ENCODE peak calls at places on chromosomes 16 and 17, in eight cellular contexts. One of them, this sample, is unnamed.

GRCh38 chr16:25177831-25178688 is 38.7 kb upstream of the AQP8 start:
- DNase-seq in stimulated activated CD8-positive, alpha-beta memory T cell treated with anti-CD3 and anti-CD28 coated beads, Interleukin-12 subunit alpha, Interleukin-12 subunit beta, amount 100 ng/mL, for 1 hour: no peak
- DNase-seq in NCI-H1694: no peak
- DNase-seq in activated T-cell treated with anti-CD3 and anti-CD28 coated beads for 48 hours: no peak
- DNase-seq in cardiac fibroblast: no peak
- DNase-seq in ELF-1: no peak
- DNase-seq in mesendoderm: no peak
- DNase-seq in SW 1271: no peak
- DNase-seq in this sample: no peak

GRCh38 chr16:705748-706188 is at the start of gene FBXL16:
- DNase-seq in mesendoderm: no peak
- DNase-seq in NCI-H1694: no peak
- DNase-seq in activated T-cell treated with anti-CD3 and anti-CD28 coated beads for 48 hours: no peak
- DNase-seq in SW 1271: no peak
- DNase-seq in ELF-1: no peak
- DNase-seq in cardiac fibroblast: no peak
- DNase-seq in stimulated activated CD8-positive, alpha-beta memory T cell treated with anti-CD3 and anti-CD28 coated beads, Interleukin-12 subunit alpha, Interleukin-12 subunit beta, amount 100 ng/mL, for 1 hour: no peak
- DNase-seq in this sample: peak

GRCh38 chr16:1786242-1787055 is 3.7 kb downstream of the NUBP2 start:
- DNase-seq in SW 1271: no peak
- DNase-seq in NCI-H1694: no peak
- DNase-seq in stimulated activated CD8-positive, alpha-beta memory T cell treated with anti-CD3 and anti-CD28 coated beads, Interleukin-12 subunit alpha, Interleukin-12 subunit beta, amount 100 ng/mL, for 1 hour: no peak
- DNase-seq in ELF-1: no peak
- DNase-seq in mesendoderm: no peak
- DNase-seq in cardiac fibroblast: no peak
- DNase-seq in activated T-cell treated with anti-CD3 and anti-CD28 coated beads for 48 hours: no peak
- DNase-seq in this sample: peak

GRCh38 chr17:1137465-1137894 is 42.3 kb downstream of the ABR start:
- DNase-seq in ELF-1: peak
- DNase-seq in stimulated activated CD8-positive, alpha-beta memory T cell treated with anti-CD3 and anti-CD28 coated beads, Interleukin-12 subunit alpha, Interleukin-12 subunit beta, amount 100 ng/mL, for 1 hour: no peak
- DNase-seq in activated T-cell treated with anti-CD3 and anti-CD28 coated beads for 48 hours: no peak
- DNase-seq in cardiac fibroblast: peak
- DNase-seq in NCI-H1694: no peak
- DNase-seq in mesendoderm: peak
- DNase-seq in SW 1271: no peak
- DNase-seq in this sample: no peak

GRCh38 chr17:63986842-63987615 is 11.1 kb upstream of the PRR29 start:
- DNase-seq in mesendoderm: no peak
- DNase-seq in cardiac fibroblast: no peak
- DNase-seq in stimulated activated CD8-positive, alpha-beta memory T cell treated with anti-CD3 and anti-CD28 coated beads, Interleukin-12 subunit alpha, Interleukin-12 subunit beta, amount 100 ng/mL, for 1 hour: no peak
- DNase-seq in activated T-cell treated with anti-CD3 and anti-CD28 coated beads for 48 hours: no peak
- DNase-seq in ELF-1: no peak
- DNase-seq in SW 1271: no peak
- DNase-seq in NCI-H1694: no peak
- DNase-seq in this sample: no peak

GRCh38 chr17:67532326-67532871 is 155.3 kb downstream of the PITPNC1 start:
- DNase-seq in mesendoderm: no peak
- DNase-seq in stimulated activated CD8-positive, alpha-beta memory T cell treated with anti-CD3 and anti-CD28 coated beads, Interleukin-12 subunit alpha, Interleukin-12 subunit beta, amount 100 ng/mL, for 1 hour: no peak
- DNase-seq in activated T-cell treated with anti-CD3 and anti-CD28 coated beads for 48 hours: no peak
- DNase-seq in NCI-H1694: peak
- DNase-seq in ELF-1: no peak
- DNase-seq in cardiac fibroblast: no peak
- DNase-seq in SW 1271: no peak
- DNase-seq in this sample: no peak

GRCh38 chr16:81273223-81273940 is 34.9 kb downstream of the BCO1 start:
- DNase-seq in ELF-1: no peak
- DNase-seq in activated T-cell treated with anti-CD3 and anti-CD28 coated beads for 48 hours: no peak
- DNase-seq in stimulated activated CD8-positive, alpha-beta memory T cell treated with anti-CD3 and anti-CD28 coated beads, Interleukin-12 subunit alpha, Interleukin-12 subunit beta, amount 100 ng/mL, for 1 hour: no peak
- DNase-seq in mesendoderm: no peak
- DNase-seq in cardiac fibroblast: no peak
- DNase-seq in SW 1271: no peak
- DNase-seq in NCI-H1694: no peak
- DNase-seq in this sample: no peak

GRCh38 chr17:70308619-70309018 is 139.3 kb downstream of the KCNJ2 start:
- DNase-seq in stimulated activated CD8-positive, alpha-beta memory T cell treated with anti-CD3 and anti-CD28 coated beads, Interleukin-12 subunit alpha, Interleukin-12 subunit beta, amount 100 ng/mL, for 1 hour: no peak
- DNase-seq in cardiac fibroblast: no peak
- DNase-seq in activated T-cell treated with anti-CD3 and anti-CD28 coated beads for 48 hours: no peak
- DNase-seq in mesendoderm: no peak
- DNase-seq in ELF-1: no peak
- DNase-seq in SW 1271: no peak
- DNase-seq in NCI-H1694: no peak
- DNase-seq in this sample: no peak

GRCh38 chr16:52547001-52547833 is at the start of gene TOX3:
- DNase-seq in activated T-cell treated with anti-CD3 and anti-CD28 coated beads for 48 hours: no peak
- DNase-seq in SW 1271: no peak
- DNase-seq in ELF-1: peak
- DNase-seq in cardiac fibroblast: no peak
- DNase-seq in NCI-H1694: no peak
- DNase-seq in mesendoderm: peak
- DNase-seq in stimulated activated CD8-positive, alpha-beta memory T cell treated with anti-CD3 and anti-CD28 coated beads, Interleukin-12 subunit alpha, Interleukin-12 subunit beta, amount 100 ng/mL, for 1 hour: no peak
- DNase-seq in this sample: peak

GRCh38 chr17:83091257-83092141 is 12.1 kb downstream of the METRNL start:
- DNase-seq in ELF-1: no peak
- DNase-seq in cardiac fibroblast: no peak
- DNase-seq in mesendoderm: no peak
- DNase-seq in activated T-cell treated with anti-CD3 and anti-CD28 coated beads for 48 hours: no peak
- DNase-seq in NCI-H1694: no peak
- DNase-seq in SW 1271: no peak
- DNase-seq in stimulated activated CD8-positive, alpha-beta memory T cell treated with anti-CD3 and anti-CD28 coated beads, Interleukin-12 subunit alpha, Interleukin-12 subunit beta, amount 100 ng/mL, for 1 hour: no peak
- DNase-seq in this sample: peak

GRCh38 chr17:66115246-66115645 is 76.7 kb downstream of the CEP112 start:
- DNase-seq in ELF-1: no peak
- DNase-seq in NCI-H1694: no peak
- DNase-seq in activated T-cell treated with anti-CD3 and anti-CD28 coated beads for 48 hours: no peak
- DNase-seq in mesendoderm: no peak
- DNase-seq in stimulated activated CD8-positive, alpha-beta memory T cell treated with anti-CD3 and anti-CD28 coated beads, Interleukin-12 subunit alpha, Interleukin-12 subunit beta, amount 100 ng/mL, for 1 hour: no peak
- DNase-seq in cardiac fibroblast: peak
- DNase-seq in SW 1271: no peak
- DNase-seq in this sample: no peak

GRCh38 chr17:9002610-9003354 is 18.5 kb upstream of the NTN1 start:
- DNase-seq in NCI-H1694: no peak
- DNase-seq in ELF-1: peak
- DNase-seq in cardiac fibroblast: no peak
- DNase-seq in SW 1271: no peak
- DNase-seq in mesendoderm: peak
- DNase-seq in activated T-cell treated with anti-CD3 and anti-CD28 coated beads for 48 hours: no peak
- DNase-seq in stimulated activated CD8-positive, alpha-beta memory T cell treated with anti-CD3 and anti-CD28 coated beads, Interleukin-12 subunit alpha, Interleukin-12 subunit beta, amount 100 ng/mL, for 1 hour: no peak
- DNase-seq in this sample: peak

GRCh38 chr17:56978441-56979090 is 635 bp downstream of the SCPEP1 start:
- DNase-seq in NCI-H1694: no peak
- DNase-seq in SW 1271: no peak
- DNase-seq in ELF-1: peak
- DNase-seq in activated T-cell treated with anti-CD3 and anti-CD28 coated beads for 48 hours: no peak
- DNase-seq in mesendoderm: peak
- DNase-seq in cardiac fibroblast: peak
- DNase-seq in stimulated activated CD8-positive, alpha-beta memory T cell treated with anti-CD3 and anti-CD28 coated beads, Interleukin-12 subunit alpha, Interleukin-12 subunit beta, amount 100 ng/mL, for 1 hour: no peak
- DNase-seq in this sample: peak

GRCh38 chr16:27365142-27366089 is 36.6 kb upstream of the IL21R start:
- DNase-seq in stimulated activated CD8-positive, alpha-beta memory T cell treated with anti-CD3 and anti-CD28 coated beads, Interleukin-12 subunit alpha, Interleukin-12 subunit beta, amount 100 ng/mL, for 1 hour: no peak
- DNase-seq in NCI-H1694: no peak
- DNase-seq in activated T-cell treated with anti-CD3 and anti-CD28 coated beads for 48 hours: no peak
- DNase-seq in ELF-1: peak
- DNase-seq in mesendoderm: peak
- DNase-seq in SW 1271: peak
- DNase-seq in cardiac fibroblast: peak
- DNase-seq in this sample: no peak

GRCh38 chr16:89639385-89639784 is 18.1 kb downstream of the CHMP1A start:
- DNase-seq in SW 1271: no peak
- DNase-seq in ELF-1: no peak
- DNase-seq in mesendoderm: no peak
- DNase-seq in stimulated activated CD8-positive, alpha-beta memory T cell treated with anti-CD3 and anti-CD28 coated beads, Interleukin-12 subunit alpha, Interleukin-12 subunit beta, amount 100 ng/mL, for 1 hour: no peak
- DNase-seq in NCI-H1694: no peak
- DNase-seq in activated T-cell treated with anti-CD3 and anti-CD28 coated beads for 48 hours: no peak
- DNase-seq in cardiac fibroblast: no peak
- DNase-seq in this sample: no peak

GRCh38 chr16:19502395-19503131 is 19.3 kb downstream of the GDE1 start:
- DNase-seq in mesendoderm: peak
- DNase-seq in SW 1271: no peak
- DNase-seq in stimulated activated CD8-positive, alpha-beta memory T cell treated with anti-CD3 and anti-CD28 coated beads, Interleukin-12 subunit alpha, Interleukin-12 subunit beta, amount 100 ng/mL, for 1 hour: peak
- DNase-seq in cardiac fibroblast: peak
- DNase-seq in NCI-H1694: peak
- DNase-seq in activated T-cell treated with anti-CD3 and anti-CD28 coated beads for 48 hours: peak
- DNase-seq in ELF-1: peak
- DNase-seq in this sample: peak

GRCh38 chr16:88342491-88342890 is 40.3 kb upstream of the ZNF469 start:
- DNase-seq in SW 1271: no peak
- DNase-seq in mesendoderm: no peak
- DNase-seq in activated T-cell treated with anti-CD3 and anti-CD28 coated beads for 48 hours: no peak
- DNase-seq in ELF-1: no peak
- DNase-seq in NCI-H1694: no peak
- DNase-seq in cardiac fibroblast: no peak
- DNase-seq in stimulated activated CD8-positive, alpha-beta memory T cell treated with anti-CD3 and anti-CD28 coated beads, Interleukin-12 subunit alpha, Interleukin-12 subunit beta, amount 100 ng/mL, for 1 hour: no peak
- DNase-seq in this sample: no peak

GRCh38 chr17:44970136-44970737 is 2.1 kb upstream of the C1QL1 start:
- DNase-seq in ELF-1: peak
- DNase-seq in stimulated activated CD8-positive, alpha-beta memory T cell treated with anti-CD3 and anti-CD28 coated beads, Interleukin-12 subunit alpha, Interleukin-12 subunit beta, amount 100 ng/mL, for 1 hour: no peak
- DNase-seq in SW 1271: no peak
- DNase-seq in mesendoderm: peak
- DNase-seq in cardiac fibroblast: no peak
- DNase-seq in NCI-H1694: peak
- DNase-seq in activated T-cell treated with anti-CD3 and anti-CD28 coated beads for 48 hours: no peak
- DNase-seq in this sample: peak

GRCh38 chr17:74654742-74655141 is 31.2 kb upstream of the CD300E start:
- DNase-seq in mesendoderm: no peak
- DNase-seq in cardiac fibroblast: no peak
- DNase-seq in ELF-1: peak
- DNase-seq in activated T-cell treated with anti-CD3 and anti-CD28 coated beads for 48 hours: no peak
- DNase-seq in NCI-H1694: no peak
- DNase-seq in stimulated activated CD8-positive, alpha-beta memory T cell treated with anti-CD3 and anti-CD28 coated beads, Interleukin-12 subunit alpha, Interleukin-12 subunit beta, amount 100 ng/mL, for 1 hour: no peak
- DNase-seq in SW 1271: no peak
- DNase-seq in this sample: no peak

GRCh38 chr16:57624044-57624688 is 4.3 kb upstream of the ADGRG1 start:
- DNase-seq in ELF-1: peak
- DNase-seq in activated T-cell treated with anti-CD3 and anti-CD28 coated beads for 48 hours: no peak
- DNase-seq in mesendoderm: peak
- DNase-seq in cardiac fibroblast: peak
- DNase-seq in stimulated activated CD8-positive, alpha-beta memory T cell treated with anti-CD3 and anti-CD28 coated beads, Interleukin-12 subunit alpha, Interleukin-12 subunit beta, amount 100 ng/mL, for 1 hour: no peak
- DNase-seq in NCI-H1694: no peak
- DNase-seq in SW 1271: no peak
- DNase-seq in this sample: no peak

GRCh38 chr17:47276868-47277267 is 23.2 kb downstream of the ITGB3 start:
- DNase-seq in ELF-1: peak
- DNase-seq in cardiac fibroblast: peak
- DNase-seq in SW 1271: no peak
- DNase-seq in activated T-cell treated with anti-CD3 and anti-CD28 coated beads for 48 hours: no peak
- DNase-seq in mesendoderm: peak
- DNase-seq in stimulated activated CD8-positive, alpha-beta memory T cell treated with anti-CD3 and anti-CD28 coated beads, Interleukin-12 subunit alpha, Interleukin-12 subunit beta, amount 100 ng/mL, for 1 hour: no peak
- DNase-seq in NCI-H1694: peak
- DNase-seq in this sample: peak

GRCh38 chr17:7328840-7329359 is at the start of gene NEURL4:
- DNase-seq in ELF-1: peak
- DNase-seq in SW 1271: no peak
- DNase-seq in stimulated activated CD8-positive, alpha-beta memory T cell treated with anti-CD3 and anti-CD28 coated beads, Interleukin-12 subunit alpha, Interleukin-12 subunit beta, amount 100 ng/mL, for 1 hour: no peak
- DNase-seq in NCI-H1694: no peak
- DNase-seq in mesendoderm: peak
- DNase-seq in activated T-cell treated with anti-CD3 and anti-CD28 coated beads for 48 hours: no peak
- DNase-seq in cardiac fibroblast: no peak
- DNase-seq in this sample: no peak

GRCh38 chr17:47423406-47424295 is 99.9 kb downstream of the EFCAB13 start:
- DNase-seq in mesendoderm: peak
- DNase-seq in stimulated activated CD8-positive, alpha-beta memory T cell treated with anti-CD3 and anti-CD28 coated beads, Interleukin-12 subunit alpha, Interleukin-12 subunit beta, amount 100 ng/mL, for 1 hour: no peak
- DNase-seq in ELF-1: peak
- DNase-seq in cardiac fibroblast: peak
- DNase-seq in NCI-H1694: no peak
- DNase-seq in SW 1271: no peak
- DNase-seq in activated T-cell treated with anti-CD3 and anti-CD28 coated beads for 48 hours: peak
- DNase-seq in this sample: peak

GRCh38 chr16:86354641-86355040 is 155.7 kb upstream of the FOXF1 start:
- DNase-seq in SW 1271: no peak
- DNase-seq in NCI-H1694: no peak
- DNase-seq in mesendoderm: no peak
- DNase-seq in cardiac fibroblast: peak
- DNase-seq in stimulated activated CD8-positive, alpha-beta memory T cell treated with anti-CD3 and anti-CD28 coated beads, Interleukin-12 subunit alpha, Interleukin-12 subunit beta, amount 100 ng/mL, for 1 hour: no peak
- DNase-seq in ELF-1: no peak
- DNase-seq in activated T-cell treated with anti-CD3 and anti-CD28 coated beads for 48 hours: no peak
- DNase-seq in this sample: no peak

GRCh38 chr17:75031972-75032895 is 14.5 kb downstream of the ATP5PD start:
- DNase-seq in ELF-1: no peak
- DNase-seq in NCI-H1694: peak
- DNase-seq in activated T-cell treated with anti-CD3 and anti-CD28 coated beads for 48 hours: peak
- DNase-seq in cardiac fibroblast: peak
- DNase-seq in SW 1271: no peak
- DNase-seq in mesendoderm: peak
- DNase-seq in stimulated activated CD8-positive, alpha-beta memory T cell treated with anti-CD3 and anti-CD28 coated beads, Interleukin-12 subunit alpha, Interleukin-12 subunit beta, amount 100 ng/mL, for 1 hour: peak
- DNase-seq in this sample: peak

GRCh38 chr17:81254955-81255717 is 16.0 kb downstream of the NDUFAF8 start:
- DNase-seq in mesendoderm: peak
- DNase-seq in SW 1271: no peak
- DNase-seq in ELF-1: peak
- DNase-seq in stimulated activated CD8-positive, alpha-beta memory T cell treated with anti-CD3 and anti-CD28 coated beads, Interleukin-12 subunit alpha, Interleukin-12 subunit beta, amount 100 ng/mL, for 1 hour: no peak
- DNase-seq in NCI-H1694: no peak
- DNase-seq in cardiac fibroblast: peak
- DNase-seq in activated T-cell treated with anti-CD3 and anti-CD28 coated beads for 48 hours: no peak
- DNase-seq in this sample: peak

GRCh38 chr16:19823322-19823721 is 61.3 kb downstream of the GPRC5B start:
- DNase-seq in ELF-1: no peak
- DNase-seq in SW 1271: no peak
- DNase-seq in cardiac fibroblast: no peak
- DNase-seq in stimulated activated CD8-positive, alpha-beta memory T cell treated with anti-CD3 and anti-CD28 coated beads, Interleukin-12 subunit alpha, Interleukin-12 subunit beta, amount 100 ng/mL, for 1 hour: no peak
- DNase-seq in activated T-cell treated with anti-CD3 and anti-CD28 coated beads for 48 hours: no peak
- DNase-seq in mesendoderm: no peak
- DNase-seq in NCI-H1694: no peak
- DNase-seq in this sample: no peak